ENCODE peak calls at places on chromosomes 13 and 19, in nine cellular contexts. B, D, P, G, H, Y, O, Q and A are unnamed samples.

GRCh38 chr13:71169125-71169524 is 697.9 kb downstream of the DACH1 start:
- DNase-seq in H (no peak), B (no peak), Y (no peak), O (no peak), D (no peak), Q (no peak), G (no peak), P (no peak), A (no peak)

GRCh38 chr13:27481766-27482165 is 31.4 kb upstream of the MTIF3 start:
- DNase-seq in P (no peak), O (no peak), D (peak; percentile 53), B (peak; percentile 26), Y (no peak), Q (no peak), H (no peak), G (no peak), A (peak; percentile 42)

GRCh38 chr13:98939552-98940306 is 38.1 kb downstream of the DOCK9 start:
- DNase-seq in D (no peak), Q (no peak), O (no peak), H (no peak), G (no peak), B (peak; percentile 58), Y (no peak), P (no peak), A (no peak)

GRCh38 chr13:80577951-80578670 is 237.2 kb upstream of the SPRY2 start:
- DNase-seq in G (no peak), H (peak; percentile 37), Q (no peak), D (no peak), P (peak; percentile 15), B (no peak), O (no peak), Y (no peak), A (no peak)

GRCh38 chr13:109541081-109541480 is 245.3 kb downstream of the IRS2 start:
- DNase-seq in P (no peak), B (no peak), Y (no peak), Q (no peak), D (no peak), O (no peak), G (no peak), H (no peak), A (no peak)

GRCh38 chr19:34224996-34225658 is 29.2 kb upstream of the GARRE1 start:
- DNase-seq in B (no peak), D (no peak), Q (peak; percentile 67), H (no peak), Y (no peak), O (no peak), P (no peak), G (no peak), A (peak; percentile 40)

GRCh38 chr13:25923217-25924085 is 128.4 kb downstream of the SHISA2 start:
- DNase-seq in Y (no peak), P (no peak), G (no peak), H (no peak), B (no peak), D (no peak), Q (no peak), O (no peak), A (peak; percentile 31)

GRCh38 chr13:93945621-93946020 is 533.9 kb downstream of the DCT start:
- DNase-seq in Q (no peak), P (no peak), D (no peak), B (no peak), Y (no peak), H (no peak), G (no peak), O (no peak), A (no peak)

GRCh38 chr19:46067691-46068090 is 26.9 kb upstream of the IGFL4 start:
- DNase-seq in Y (no peak), Q (no peak), P (no peak), H (no peak), O (no peak), D (no peak), G (no peak), B (no peak), A (no peak)

GRCh38 chr19:46142294-46142693 is 5.7 kb upstream of the IGFL2 start:
- DNase-seq in Y (no peak), D (no peak), G (no peak), H (no peak), B (no peak), Q (no peak), O (no peak), P (no peak), A (no peak)

GRCh38 chr13:103097366-103097928 is 31.2 kb upstream of the SLC10A2 start:
- DNase-seq in G (no peak), Y (no peak), Q (no peak), H (no peak), B (no peak), D (no peak), P (no peak), O (no peak), A (no peak)

GRCh38 chr13:45242070-45242469 is 41.2 kb upstream of the KCTD4 start:
- DNase-seq in O (no peak), H (no peak), P (no peak), Q (peak; percentile 37), B (no peak), Y (no peak), G (no peak), D (no peak), A (peak; percentile 59)

GRCh38 chr13:33052446-33052845 is 36.2 kb downstream of the KL start:
- DNase-seq in H (no peak), G (no peak), P (no peak), B (no peak), Q (peak; percentile 83), O (no peak), D (no peak), Y (no peak), A (peak; percentile 75)

GRCh38 chr13:25137624-25137892 is 34.5 kb downstream of the AMER2 start:
- DNase-seq in O (no peak), D (no peak), B (no peak), H (no peak), Q (no peak), P (no peak), Y (no peak), G (no peak), A (no peak)

GRCh38 chr19:35731353-35731752 is 10.9 kb downstream of the IGFLR1 start:
- DNase-seq in D (no peak), Q (no peak), H (no peak), B (no peak), P (no peak), O (no peak), Y (no peak), G (no peak), A (no peak)

GRCh38 chr13:69935043-69935442 is 172.6 kb upstream of the ATXN8OS start:
- DNase-seq in B (no peak), Y (no peak), P (no peak), H (no peak), O (no peak), D (no peak), G (no peak), Q (no peak), A (no peak)

GRCh38 chr19:18594096-18594823 is 5.7 kb downstream of the REX1BD start:
- DNase-seq in O (no peak), H (peak; percentile 71), B (peak; percentile 87), Q (peak; percentile 73), G (peak; percentile 47), P (peak; percentile 62), Y (no peak), D (peak; percentile 71), A (peak; percentile 94)

GRCh38 chr19:48543121-48543710 is 8.8 kb upstream of the SULT2B1 start:
- DNase-seq in O (no peak), H (no peak), B (no peak), P (no peak), G (no peak), Q (peak; percentile 59), Y (no peak), D (peak; percentile 42), A (no peak)

GRCh38 chr13:30464496-30465351 is 1.0 kb downstream of the HMGB1 start:
- DNase-seq in P (peak; percentile 84), O (peak; percentile 35), H (peak; percentile 85), G (peak; percentile 63), B (peak; percentile 79), Y (peak; percentile 90), D (peak; percentile 75), Q (peak; percentile 85), A (peak; percentile 85)

GRCh38 chr19:4720037-4720700 is 3.5 kb downstream of the DPP9 start:
- DNase-seq in Q (no peak), P (no peak), B (no peak), O (no peak), G (no peak), Y (no peak), H (no peak), D (no peak), A (no peak)

GRCh38 chr19:4719499-4719866 is 4.2 kb downstream of the DPP9 start:
- DNase-seq in P (no peak), Q (no peak), D (no peak), Y (no peak), H (peak; percentile 4), B (no peak), G (no peak), O (no peak), A (no peak)

GRCh38 chr19:4717966-4718701 is 5.5 kb downstream of the DPP9 start:
- DNase-seq in Y (no peak), D (no peak), P (no peak), B (no peak), Q (no peak), H (peak; percentile 6), O (no peak), G (no peak), A (no peak)

GRCh38 chr19:4715529-4716221 is 8.0 kb downstream of the DPP9 start:
- DNase-seq in H (no peak), D (peak; percentile 55), G (no peak), B (no peak), Y (no peak), Q (no peak), O (no peak), P (no peak), A (no peak)

GRCh38 chr19:4717191-4717965 is 6.3 kb downstream of the DPP9 start:
- DNase-seq in P (no peak), Y (no peak), H (no peak), Q (peak; percentile 99), O (no peak), B (no peak), D (peak; percentile 6), G (no peak), A (no peak)
- H3K4me1 ChIP-seq in P (peaks cover 9% of the 10 kb centered on the region), Y (peaks cover 46% of the 10 kb centered on the region), H (peaks cover 35% of the 10 kb centered on the region), Q (peaks cover 30% of the 10 kb centered on the region), O (peaks cover 23% of the 10 kb centered on the region), B (peaks cover 5% of the 10 kb centered on the region), D (peaks cover 14% of the 10 kb centered on the region), G (peaks cover 13% of the 10 kb centered on the region), A (peaks cover 20% of the 10 kb centered on the region)

GRCh38 chr19:12195501-12195860 is 32.6 kb downstream of the ZNF136 start:
- DNase-seq in G (no peak), O (no peak), B (no peak), P (no peak), H (no peak), Q (peak; percentile 19), Y (no peak), D (no peak), A (peak; percentile 2)
- H3K4me3 ChIP-seq in G (peak overlapping the region; percentile 61), O (peak overlapping the region; percentile 55), B (peak overlapping the region; percentile 49), P (peak overlapping the region; percentile 77), H (peak overlapping the region; percentile 94), Q (peak overlapping the region; percentile 24), Y (peak overlapping the region; percentile 52), D (peak overlapping the region; percentile 64), A (peak overlapping the region; percentile 66)

GRCh38 chr19:13066933-13067831 is 35.5 kb downstream of the LYL1 start:
- DNase-seq in D (no peak), O (no peak), P (no peak), Q (no peak), G (no peak), Y (no peak), H (no peak), B (no peak), A (no peak)
- H3K4me1 ChIP-seq in D (peaks cover 14% of the 10 kb centered on the region), O (peaks cover 7% of the 10 kb centered on the region), P (peaks cover 69% of the 10 kb centered on the region), Q (peaks cover 16% of the 10 kb centered on the region), G (no peaks in the 10 kb centered on the region), Y (peaks cover 99% of the 10 kb centered on the region), H (peaks cover 100% of the 10 kb centered on the region), B (peaks cover 40% of the 10 kb centered on the region), A (peaks cover 72% of the 10 kb centered on the region)

GRCh38 chr13:96898855-96899254 is 95.4 kb downstream of the OXGR1 start:
- DNase-seq in D (no peak), Q (no peak), G (no peak), Y (no peak), O (no peak), B (no peak), P (no peak), H (no peak), A (peak; percentile 19)
- H3K4me3 ChIP-seq in D (no peak overlapping the region), Q (no peak overlapping the region), G (no peak overlapping the region), Y (no peak overlapping the region), O (no peak overlapping the region), B (no peak overlapping the region), P (no peak overlapping the region), H (no peak overlapping the region), A (peak overlapping the region; percentile 47)